ENCODE peak calls at places on chromosomes 4 and X, in four cellular contexts. A, H, X and B are unnamed samples.

GRCh38 chrX:63754141-63754859 is 30.7 kb downstream of the ARHGEF9 start:
- DNase-seq in X (peak), A (no peak), H (no peak), B (no peak)

GRCh38 chr4:113636877-113637276 is 124.7 kb downstream of the CAMK2D start:
- DNase-seq in H (no peak), X (peak), A (no peak), B (no peak)

GRCh38 chr4:124389591-124389990 is 322.9 kb downstream of the ANKRD50 start:
- DNase-seq in A (no peak), X (no peak), H (no peak), B (no peak)

GRCh38 chr4:7108046-7108625 is 40.3 kb upstream of the GRPEL1 start:
- DNase-seq in H (no peak), A (no peak), X (no peak), B (peak)

GRCh38 chrX:38704146-38704882 is 96.9 kb upstream of the MID1IP1 start:
- DNase-seq in A (no peak), H (no peak), X (no peak), B (no peak)

GRCh38 chr4:80232707-80233370 is 33.6 kb upstream of the FGF5 start:
- DNase-seq in X (no peak), H (no peak), A (no peak), B (no peak)

GRCh38 chr4:8267077-8267476 is 2.5 kb upstream of the HTRA3 start:
- DNase-seq in H (no peak), X (peak), A (peak), B (peak)

GRCh38 chr4:101871962-101872676 is 81.6 kb downstream of the BANK1 start:
- DNase-seq in H (no peak), A (no peak), X (no peak), B (no peak)

GRCh38 chr4:3652586-3652985 is 113.6 kb upstream of the ADRA2C start:
- DNase-seq in H (no peak), A (no peak), X (no peak), B (no peak)

GRCh38 chr4:158775091-158775651 is 6.3 kb downstream of the FNIP2 start:
- DNase-seq in A (no peak), H (peak), X (peak), B (no peak)

GRCh38 chr4:57156242-57156990 is 46.2 kb upstream of the IGFBP7 start:
- DNase-seq in X (peak), A (no peak), H (no peak), B (no peak)

GRCh38 chrX:107599371-107599970 is 28.8 kb upstream of the PRPS1 start:
- DNase-seq in H (peak), X (no peak), A (no peak), B (no peak)

GRCh38 chrX:135393046-135393445 is 28.7 kb upstream of the SMIM10L2A start:
- DNase-seq in X (no peak), H (no peak), A (no peak), B (no peak)

GRCh38 chrX:71489540-71489939 is 43.4 kb upstream of the OGT start:
- DNase-seq in A (no peak), X (peak), H (peak), B (no peak)

GRCh38 chr4:151990201-151990600 is 229.4 kb upstream of the GATB start:
- DNase-seq in X (peak), H (no peak), A (no peak), B (no peak)

GRCh38 chrX:30973784-30974427 is 84.9 kb upstream of the TAB3 start:
- DNase-seq in H (no peak), A (no peak), X (no peak), B (no peak)

GRCh38 chrX:9466115-9466495 is 1.2 kb downstream of the TBL1X start:
- DNase-seq in H (peak), X (no peak), A (no peak), B (no peak)

GRCh38 chr4:2489841-2490552 is 21.1 kb downstream of the RNF4 start:
- DNase-seq in X (no peak), H (no peak), A (no peak), B (no peak)

GRCh38 chrX:70592091-70592490 is 147.5 kb downstream of the DLG3 start:
- DNase-seq in H (no peak), X (peak), A (no peak), B (no peak)

GRCh38 chr4:81421346-81422218 is 50.1 kb downstream of the RASGEF1B start:
- DNase-seq in X (no peak), A (no peak), H (peak), B (no peak)

GRCh38 chr4:171130126-171130801 is 682.9 kb upstream of the GALNTL6 start:
- DNase-seq in X (no peak), A (peak), H (peak), B (no peak)

GRCh38 chrX:21645437-21646220 is 12.5 kb downstream of the KLHL34 start:
- DNase-seq in A (no peak), X (no peak), H (no peak), B (no peak)

GRCh38 chrX:107823042-107823441 is 2.6 kb upstream of the MID2 start:
- DNase-seq in H (no peak), X (no peak), A (no peak), B (no peak)

GRCh38 chrX:35919536-35920309 is at the start of gene CFAP47:
- DNase-seq in H (peak), X (no peak), A (no peak), B (no peak)

GRCh38 chr4:77152421-77152820 is 4.6 kb upstream of the CCNG2 start:
- DNase-seq in X (peak), A (no peak), H (no peak), B (no peak)

GRCh38 chr4:52890401-52890791 is 28.3 kb downstream of the RASL11B start:
- DNase-seq in H (no peak), A (no peak), X (no peak), B (no peak)

GRCh38 chr4:25172964-25173917 is 13.0 kb upstream of the SEPSECS start:
- DNase-seq in A (no peak), X (peak), H (peak), B (no peak)

GRCh38 chr4:128424524-128425195 is 137.0 kb upstream of the PGRMC2 start:
- DNase-seq in X (peak), A (no peak), H (no peak), B (no peak)

GRCh38 chr4:13919021-13919441 is 291.5 kb upstream of the BOD1L1 start:
- DNase-seq in H (no peak), A (no peak), X (peak), B (no peak)